ENCODE peak calls at places on chromosomes 1 and 21, in nine cellular contexts. C, B, T, K, Z, O, S, F and N are unnamed samples.

GRCh38 chr1:186292875-186293274 is 82.2 kb downstream of the TPR start:
- DNase-seq in B (no peak), T (no peak), O (no peak), Z (no peak), F (no peak), K (no peak), S (no peak), C (no peak), N (no peak)

GRCh38 chr1:203202431-203203245 is 16.1 kb upstream of the CHI3L1 start:
- DNase-seq in S (no peak), T (peak; percentile 98), F (peak; percentile 95), K (no peak), C (no peak), O (peak; percentile 97), Z (peak; percentile 90), B (no peak), N (no peak)

GRCh38 chr1:85343612-85344255 is 67.3 kb upstream of the BCL10 start:
- DNase-seq in O (peak; percentile 82), F (peak; percentile 32), T (peak; percentile 85), K (no peak), C (no peak), S (no peak), B (no peak), Z (no peak), N (no peak)

GRCh38 chr1:155000475-155000724 is 2.2 kb upstream of the ZBTB7B start:
- DNase-seq in S (no peak), T (no peak), Z (no peak), B (no peak), C (no peak), F (no peak), K (peak; percentile 74), O (no peak), N (no peak)

GRCh38 chr1:236151739-236152424 is 9.5 kb downstream of the GPR137B start:
- DNase-seq in K (no peak), T (no peak), Z (no peak), S (no peak), B (no peak), F (no peak), C (no peak), O (no peak), N (no peak)

GRCh38 chr1:167722152-167722869 is 529 bp downstream of the MPZL1 start:
- DNase-seq in B (peak; percentile 55), K (no peak), C (no peak), O (peak; percentile 29), S (no peak), F (peak; percentile 23), Z (no peak), T (peak; percentile 22), N (no peak)

GRCh38 chr1:191134796-191135195 is 657.1 kb upstream of the BRINP3 start:
- DNase-seq in Z (no peak), O (peak; percentile 23), T (peak; percentile 45), B (no peak), F (no peak), C (no peak), K (no peak), S (no peak), N (no peak)

GRCh38 chr21:16073571-16073970 is 343.8 kb downstream of the USP25 start:
- DNase-seq in S (no peak), Z (no peak), O (no peak), B (no peak), T (no peak), K (no peak), C (no peak), F (no peak), N (no peak)

DNA sequence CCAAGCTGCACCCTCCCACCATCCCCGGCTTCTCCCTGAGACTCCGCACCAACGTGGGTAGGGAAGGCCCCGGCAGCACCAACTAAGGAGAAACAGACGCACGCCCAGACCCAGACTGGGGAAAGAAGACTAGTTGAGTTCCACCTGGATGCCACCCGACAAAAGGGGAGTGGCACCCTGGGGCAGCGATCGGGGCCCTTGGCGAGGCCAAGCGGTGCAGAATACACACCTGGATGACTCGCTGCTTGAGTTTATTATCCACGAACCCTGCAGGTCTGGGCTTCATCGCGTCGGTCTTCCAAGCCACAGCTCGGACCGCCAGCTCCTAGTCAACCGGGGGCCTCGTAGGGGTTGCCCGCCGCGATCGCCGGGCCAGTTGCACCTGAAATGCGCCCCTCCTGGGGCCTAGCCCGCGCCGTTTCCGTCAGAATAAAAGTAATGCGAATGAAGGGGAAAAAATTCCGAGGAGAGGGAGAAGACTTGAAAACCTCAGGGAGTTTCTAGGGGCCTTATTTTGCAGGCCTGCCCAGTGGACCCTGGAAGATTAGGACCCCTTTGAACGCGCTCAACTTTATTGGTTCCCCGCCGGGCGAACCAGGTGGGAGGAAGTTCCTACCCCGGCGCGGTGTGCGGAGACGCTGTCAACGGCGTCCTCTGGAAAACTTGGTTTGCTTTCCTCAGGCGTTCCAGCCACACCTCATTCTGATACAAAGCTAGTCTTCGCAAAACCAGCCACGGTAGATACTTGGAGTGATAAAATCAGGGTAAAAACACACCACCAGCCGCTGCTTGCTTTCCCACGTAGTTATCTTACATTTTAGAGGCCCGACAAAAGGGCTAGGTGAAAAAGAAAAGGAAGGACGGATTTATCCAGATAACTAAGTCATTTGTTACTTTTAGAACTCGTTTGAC is at the start of gene NVL:
- DNase-seq in O (peak; percentile 89), T (peak; percentile 89), F (peak; percentile 92), B (peak; percentile 88), S (peak; percentile 31), K (peak; percentile 89), Z (peak; percentile 61), C (peak; percentile 89), N (peak; percentile 59)
- TF ChIP-seq CTCF in O (no peak), T (no peak), F (no peak), B (no peak), S (no peak), K (no peak), Z (no peak), C (no peak), N (no peak)

GRCh38 chr1:212951058-212951923 is 950 bp downstream of the VASH2 start:
- DNase-seq in C (no peak), K (no peak), T (no peak), F (no peak), O (no peak), B (no peak), Z (no peak), S (no peak), N (no peak)

GRCh38 chr1:212952596-212952995 is 2.3 kb downstream of the VASH2 start:
- DNase-seq in T (no peak), K (no peak), C (no peak), F (no peak), B (no peak), S (no peak), O (no peak), Z (no peak), N (no peak)

GRCh38 chr1:212950243-212951057 is at the start of gene VASH2:
- DNase-seq in S (peak; percentile 71), K (peak; percentile 83), B (peak; percentile 90), Z (no peak), C (peak; percentile 93), F (peak; percentile 70), T (peak; percentile 68), O (peak; percentile 56), N (peak; percentile 74)

GRCh38 chr1:212946872-212947271 is 3.5 kb upstream of the VASH2 start:
- DNase-seq in C (no peak), F (no peak), K (no peak), B (no peak), Z (no peak), S (no peak), T (no peak), O (no peak), N (no peak)

DNA sequence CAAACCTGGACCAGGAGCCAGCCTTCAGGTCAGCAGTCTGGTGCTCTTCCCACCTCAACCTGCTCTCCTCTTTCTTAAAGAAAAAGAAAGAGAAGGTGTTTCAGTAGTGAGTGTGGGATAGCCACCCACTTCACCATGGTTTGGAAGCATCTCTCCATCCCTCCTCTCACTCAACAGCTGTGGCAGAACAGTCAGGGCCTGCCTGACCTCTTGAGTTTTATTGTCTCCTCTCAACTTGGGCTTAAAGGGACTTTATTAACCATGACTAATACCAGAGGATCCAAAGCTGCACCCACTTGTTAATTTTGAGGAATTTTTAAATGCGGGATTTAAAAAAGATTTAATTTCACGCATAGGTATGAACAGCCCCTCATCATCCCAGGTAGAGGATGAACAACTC is 570 bp upstream of the VASH2 start:
- DNase-seq in T (no peak), O (no peak), F (no peak), Z (no peak), C (no peak), K (no peak), S (no peak), B (no peak), N (no peak)
- TF ChIP-seq CTCF in T (no peak), O (no peak), F (no peak), Z (no peak), C (no peak), K (no peak), S (no peak), B (no peak), N (no peak)

DNA sequence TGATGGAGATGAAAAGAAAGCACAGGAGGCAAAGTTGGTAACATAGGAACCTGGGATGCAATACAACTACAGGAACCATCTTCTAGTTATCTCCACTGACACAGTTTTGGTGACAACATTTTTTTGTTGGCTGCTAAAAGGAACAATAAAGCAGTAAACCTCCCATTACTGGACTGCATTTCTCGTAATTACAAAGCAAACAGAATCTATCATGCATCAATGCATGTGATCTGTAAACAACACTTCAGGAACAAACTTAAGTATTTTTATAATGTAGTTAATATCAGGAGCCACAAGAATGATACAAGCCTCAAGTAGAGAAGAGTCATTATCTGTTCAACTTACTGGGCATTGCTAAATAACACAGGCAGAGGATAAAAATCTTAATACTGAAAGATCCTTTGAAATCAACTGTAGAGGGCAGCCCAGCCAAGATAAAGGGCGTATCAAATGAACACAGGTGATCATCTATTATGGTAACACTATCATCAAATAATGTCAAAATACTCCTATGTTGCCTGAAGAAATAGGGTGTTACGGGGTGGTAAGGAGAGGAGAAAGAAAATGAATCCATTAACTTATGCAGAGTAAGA is 193.3 kb downstream of the EIF4G3 start:
- DNase-seq in T (no peak), F (no peak), K (no peak), B (no peak), O (no peak), C (no peak), S (no peak), Z (no peak), N (no peak)
- TF ChIP-seq CTCF in T (no peak), F (no peak), K (no peak), B (no peak), O (no peak), C (no peak), S (no peak), Z (no peak), N (no peak)

DNA sequence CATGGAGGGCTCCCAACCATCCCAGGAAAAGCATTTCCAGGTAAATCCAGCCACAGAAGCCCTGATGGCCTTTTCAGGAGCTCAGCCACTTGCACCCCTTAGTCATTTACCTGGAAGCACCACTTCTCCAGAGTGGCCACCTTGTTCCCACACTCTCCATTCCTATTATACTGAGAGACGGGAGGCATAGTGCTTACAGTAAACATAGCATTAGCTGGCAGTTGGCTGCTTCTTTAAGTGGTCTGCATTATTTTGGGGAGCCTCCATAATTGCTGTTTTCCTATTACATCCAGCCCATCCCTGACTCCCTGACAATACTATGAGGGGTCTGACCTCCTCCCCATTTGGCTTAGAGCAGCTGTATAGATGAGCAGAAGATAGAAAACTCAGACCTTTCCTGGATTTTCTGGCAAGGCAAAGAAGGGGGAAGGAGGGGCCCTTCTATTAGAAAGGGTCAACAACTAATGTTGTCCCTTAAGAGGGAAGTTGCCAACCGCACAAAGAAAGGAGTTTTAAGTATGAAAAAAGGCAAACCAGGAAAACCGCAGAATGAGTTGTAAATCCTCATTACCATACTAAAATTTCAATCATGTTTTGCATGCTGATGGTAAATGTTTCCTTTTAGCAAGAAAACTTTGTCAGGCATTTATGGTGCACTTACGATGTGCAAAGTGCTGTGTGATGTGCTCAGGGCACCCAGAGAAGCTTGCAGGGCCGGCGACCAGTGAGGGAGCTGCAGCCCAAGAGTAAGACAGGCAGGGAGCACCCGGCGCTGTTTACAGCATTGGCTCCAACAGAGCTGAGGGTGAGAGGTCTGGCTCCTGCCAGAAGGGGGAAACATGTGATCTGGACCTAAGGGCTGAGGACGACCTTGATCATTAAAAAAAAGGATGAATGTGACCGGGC is 167.3 kb downstream of the ZZZ3 start:
- DNase-seq in S (no peak), C (no peak), B (peak; percentile 87), F (peak; percentile 63), K (no peak), T (peak; percentile 68), Z (no peak), O (peak; percentile 36), N (no peak)
- TF ChIP-seq CTCF in S (no peak), C (no peak), B (peak; percentile 56), F (no peak), K (no peak), T (peak; percentile 28), Z (peak; percentile 37), O (peak; percentile 31), N (no peak)